ENCODE peak calls at places on chromosomes 7 and 10, in seven cellular contexts. H, J, B, F, R, T and W are unnamed samples.

GRCh38 chr10:6980353-6980752 is 400.3 kb upstream of the PRKCQ start:
- DNase-seq in H (no peak), J (no peak), B (no peak), F (no peak), R (no peak), T (no peak), W (no peak)

GRCh38 chr10:25766687-25767221 is 167.3 kb upstream of the MYO3A start:
- DNase-seq in H (peak; percentile 66), J (no peak), B (peak; percentile 73), F (no peak), R (peak; percentile 66), T (no peak), W (no peak)

GRCh38 chr7:158702944-158703343 is 1.7 kb downstream of the NCAPG2 start:
- DNase-seq in H (no peak), J (no peak), B (no peak), F (no peak), R (no peak), T (no peak), W (no peak)

GRCh38 chr7:111855161-111855841 is 293.0 kb upstream of the IMMP2L start:
- DNase-seq in H (peak; percentile 61), J (peak; percentile 38), B (no peak), F (peak; percentile 2), R (no peak), T (peak; percentile 21), W (peak; percentile 25)

GRCh38 chr7:91892821-91893340 is 12.4 kb upstream of the MTERF1 start:
- DNase-seq in H (no peak), J (peak; percentile 21), B (no peak), F (no peak), R (no peak), T (no peak), W (no peak)

GRCh38 chr10:91768123-91768522 is 30.1 kb upstream of the TNKS2 start:
- DNase-seq in H (no peak), J (no peak), B (no peak), F (no peak), R (no peak), T (no peak), W (no peak)

GRCh38 chr7:151845412-151846205 is 31.3 kb downstream of the PRKAG2 start:
- DNase-seq in H (no peak), J (no peak), B (no peak), F (no peak), R (no peak), T (no peak), W (no peak)

GRCh38 chr10:48221814-48222213 is 52.7 kb downstream of the FRMPD2 start:
- DNase-seq in H (no peak), J (no peak), B (no peak), F (no peak), R (no peak), T (no peak), W (no peak)

GRCh38 chr10:79130255-79130654 is 61.5 kb downstream of the ZMIZ1 start:
- DNase-seq in H (no peak), J (no peak), B (no peak), F (no peak), R (no peak), T (no peak), W (no peak)

GRCh38 chr7:142636751-142637150 is 112.5 kb upstream of the PRSS1 start:
- DNase-seq in H (no peak), J (no peak), B (no peak), F (no peak), R (no peak), T (no peak), W (no peak)

GRCh38 chr7:98687331-98687863 is 70.3 kb downstream of the NPTX2 start:
- DNase-seq in H (peak; percentile 38), J (no peak), B (no peak), F (no peak), R (no peak), T (no peak), W (no peak)

GRCh38 chr10:119667562-119668328 is 16.6 kb downstream of the BAG3 start:
- DNase-seq in H (peak; percentile 46), J (peak; percentile 87), B (peak; percentile 15), F (no peak), R (no peak), T (peak; percentile 68), W (peak; percentile 85)

GRCh38 chr10:74929197-74929596 is 102.8 kb downstream of the KAT6B start:
- DNase-seq in H (no peak), J (no peak), B (no peak), F (no peak), R (no peak), T (no peak), W (no peak)

GRCh38 chr7:123285076-123285700 is 85.4 kb upstream of the SLC13A1 start:
- DNase-seq in H (no peak), J (no peak), B (peak; percentile 38), F (no peak), R (no peak), T (no peak), W (no peak)

GRCh38 chr7:132373879-132374278 is 202.4 kb downstream of the PLXNA4 start:
- DNase-seq in H (no peak), J (no peak), B (no peak), F (no peak), R (no peak), T (no peak), W (no peak)

GRCh38 chr10:104880655-104881222 is 239.6 kb downstream of the SORCS3 start:
- DNase-seq in H (peak; percentile 29), J (no peak), B (no peak), F (no peak), R (no peak), T (no peak), W (no peak)

GRCh38 chr7:135098391-135098790 is 49.5 kb upstream of the TMEM140 start:
- DNase-seq in H (no peak), J (no peak), B (no peak), F (no peak), R (no peak), T (peak; percentile 23), W (no peak)

GRCh38 chr10:111247781-111248389 is 171.1 kb downstream of the ADRA2A start:
- DNase-seq in H (peak; percentile 9), J (no peak), B (no peak), F (no peak), R (no peak), T (no peak), W (no peak)

GRCh38 chr10:132628966-132629900 is 91.6 kb downstream of the INPP5A start:
- DNase-seq in H (no peak), J (no peak), B (no peak), F (no peak), R (no peak), T (no peak), W (no peak)

GRCh38 chr7:20895563-20895962 is 108.9 kb upstream of the SP8 start:
- DNase-seq in H (no peak), J (no peak), B (no peak), F (no peak), R (no peak), T (no peak), W (peak; percentile 13)

GRCh38 chr10:103044942-103045489 is 126.9 kb downstream of the CNNM2 start:
- DNase-seq in H (no peak), J (no peak), B (no peak), F (no peak), R (no peak), T (no peak), W (no peak)

DNA sequence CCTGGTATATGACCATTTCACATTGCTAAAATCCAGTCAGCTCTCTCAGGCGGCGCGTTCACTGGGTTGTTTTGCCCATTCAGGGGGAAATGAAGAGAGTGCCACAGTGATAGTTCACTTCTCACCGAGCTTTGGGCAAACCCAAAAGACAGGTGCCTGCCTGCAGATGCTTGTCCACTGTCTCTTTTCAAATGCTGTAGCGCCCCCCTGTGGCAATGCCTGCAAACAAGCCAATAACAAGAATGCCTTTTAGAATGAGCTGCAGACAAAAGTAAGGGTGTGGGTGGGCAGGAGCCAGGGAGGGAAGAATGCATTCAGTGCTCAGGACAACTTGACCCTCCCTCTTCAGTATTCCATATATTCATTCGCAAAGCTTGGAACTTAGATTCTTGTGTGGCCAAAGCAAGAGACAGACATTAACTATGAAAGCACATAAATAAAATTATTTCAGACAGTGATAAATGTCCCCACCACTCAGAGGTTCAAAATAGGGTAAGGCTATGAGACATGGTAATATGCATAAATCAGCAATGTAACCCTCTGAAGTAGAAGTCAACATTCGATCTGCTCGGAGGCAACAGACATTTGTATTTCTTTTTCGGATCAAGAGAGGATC is 86.9 kb downstream of the JAZF1 start:
- DNase-seq in H (peak; percentile 72), J (peak; percentile 50), B (peak; percentile 67), F (no peak), R (peak; percentile 46), T (peak; percentile 23), W (no peak)
- TF ChIP-seq SIN3A in H (no peak), J (no peak), B (no peak), F (no peak), R (no peak), T (no peak), W (no peak)

GRCh38 chr7:101631224-101631714 is 2.2 kb upstream of the MYL10 start:
- DNase-seq in H (peak; percentile 35), J (no peak), B (no peak), F (no peak), R (no peak), T (no peak), W (no peak)
- TF ChIP-seq SIN3A in H (no peak), J (no peak), B (no peak), F (no peak), R (no peak), T (no peak), W (no peak)

DNA sequence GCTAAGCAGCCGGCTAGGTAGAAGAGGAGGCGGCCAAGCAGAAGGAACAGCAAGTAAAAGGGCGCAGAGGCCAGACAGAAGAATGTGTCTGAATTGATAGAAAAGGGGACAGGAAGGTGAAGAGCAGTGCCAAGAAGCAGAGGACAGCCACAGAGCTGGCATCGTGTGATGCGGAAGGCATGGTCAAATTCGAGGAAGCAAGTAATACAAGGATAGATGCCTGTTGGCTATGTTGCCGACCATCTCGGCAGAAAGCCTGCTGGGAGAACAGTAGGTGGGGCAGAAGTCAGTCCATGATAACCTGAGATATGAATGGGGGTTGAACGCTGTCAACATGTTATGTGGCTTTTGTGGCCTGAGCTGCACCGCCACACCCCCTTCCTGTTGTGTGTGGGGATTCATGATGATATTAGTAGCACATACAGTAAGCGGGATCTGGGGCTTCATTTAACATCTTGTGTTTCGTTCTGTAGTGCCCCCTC is 25.7 kb downstream of the ST8SIA6 start:
- DNase-seq in H (no peak), J (no peak), B (no peak), F (no peak), R (peak; percentile 78), T (no peak), W (no peak)
- TF ChIP-seq SIN3A in H (no peak), J (no peak), B (no peak), F (no peak), R (no peak), T (no peak), W (no peak)

GRCh38 chr7:113804475-113805130 is 114.2 kb downstream of the PPP1R3A start:
- DNase-seq in H (no peak), J (no peak), B (no peak), F (no peak), R (no peak), T (no peak), W (no peak)

GRCh38 chr7:113799896-113800295 is 118.9 kb downstream of the PPP1R3A start:
- DNase-seq in H (no peak), J (no peak), B (no peak), F (peak; percentile 28), R (no peak), T (no peak), W (no peak)

GRCh38 chr7:113797420-113797995 is 121.3 kb downstream of the PPP1R3A start:
- DNase-seq in H (no peak), J (no peak), B (no peak), F (no peak), R (no peak), T (no peak), W (no peak)

GRCh38 chr7:113805976-113806375 is 112.8 kb downstream of the PPP1R3A start:
- DNase-seq in H (no peak), J (no peak), B (no peak), F (no peak), R (no peak), T (no peak), W (no peak)

GRCh38 chr7:113801751-113802150 is 117.1 kb downstream of the PPP1R3A start:
- DNase-seq in H (no peak), J (no peak), B (no peak), F (no peak), R (no peak), T (no peak), W (no peak)
- TF ChIP-seq SIN3A in H (no peak), J (no peak), B (no peak), F (no peak), R (no peak), T (no peak), W (no peak)